ENCODE peak calls at places on chromosome 2, in eight cellular contexts. Q is left ventricle myocardium inferior, I is fibroblast of pulmonary artery, N is HL-60, T is GM06990, X is activated B cell treated with CpG ODN at 0.5 μM for 24 hours, C is progenitor cell of endocrine pancreas, J is cardiac fibroblast. D is an unnamed sample.

GRCh38 chr2:241014224-241014623 is 15.8 kb downstream of the SNED1 start:
- DNase-seq in Q (no peak), I (no peak), N (no peak), T (no peak), X (no peak), C (peak), J (no peak), D (no peak)

GRCh38 chr2:197946562-197946961 is 142.2 kb downstream of the PLCL1 start:
- DNase-seq in Q (no peak), I (peak), N (no peak), T (no peak), X (no peak), C (no peak), J (peak), D (no peak)

GRCh38 chr2:98852903-98853302 is 83.1 kb downstream of the CRACDL start:
- DNase-seq in Q (no peak), I (no peak), N (no peak), T (no peak), X (no peak), C (no peak), J (no peak), D (no peak)

GRCh38 chr2:95318431-95319220 is 21.5 kb downstream of the KCNIP3 start:
- DNase-seq in Q (no peak), I (no peak), N (no peak), T (no peak), X (no peak), C (no peak), J (no peak), D (no peak)

GRCh38 chr2:31234690-31235503 is 945 bp downstream of the EHD3 start:
- DNase-seq in Q (no peak), I (no peak), N (no peak), T (no peak), X (no peak), C (no peak), J (no peak), D (no peak)

GRCh38 chr2:17878222-17879136 is at the start of gene KCNS3:
- DNase-seq in Q (peak), I (peak), N (no peak), T (peak), X (peak), C (peak), J (peak), D (peak)

GRCh38 chr2:138829326-138829725 is 49.1 kb upstream of the NXPH2 start:
- DNase-seq in Q (no peak), I (peak), N (peak), T (no peak), X (no peak), C (peak), J (peak), D (peak)

GRCh38 chr2:62194558-62195420 is 1.1 kb upstream of the B3GNT2 start:
- DNase-seq in Q (no peak), I (no peak), N (no peak), T (peak), X (no peak), C (no peak), J (no peak), D (no peak)

GRCh38 chr2:196200557-196200956 is 29.2 kb upstream of the STK17B start:
- DNase-seq in Q (no peak), I (no peak), N (no peak), T (peak), X (no peak), C (no peak), J (no peak), D (no peak)

GRCh38 chr2:187079901-187080300 is 230.9 kb upstream of the ZSWIM2 start:
- DNase-seq in Q (no peak), I (no peak), N (no peak), T (no peak), X (no peak), C (no peak), J (no peak), D (no peak)

GRCh38 chr2:195343942-195344530 is 313.0 kb upstream of the SLC39A10 start:
- DNase-seq in Q (no peak), I (peak), N (no peak), T (no peak), X (no peak), C (no peak), J (peak), D (no peak)

GRCh38 chr2:105768961-105769452 is 24.3 kb downstream of the NCK2 start:
- DNase-seq in Q (no peak), I (peak), N (no peak), T (no peak), X (no peak), C (no peak), J (no peak), D (no peak)

GRCh38 chr2:27194538-27195354 is 17.1 kb upstream of the ATRAID start:
- DNase-seq in Q (no peak), I (no peak), N (no peak), T (no peak), X (no peak), C (no peak), J (no peak), D (no peak)

GRCh38 chr2:191571163-191571769 is 106.7 kb upstream of the NABP1 start:
- DNase-seq in Q (no peak), I (peak), N (peak), T (peak), X (no peak), C (no peak), J (peak), D (no peak)

GRCh38 chr2:128263902-128264331 is 54.8 kb downstream of the HS6ST1 start:
- DNase-seq in Q (no peak), I (no peak), N (no peak), T (no peak), X (no peak), C (no peak), J (no peak), D (no peak)

GRCh38 chr2:21276163-21276562 is 152.4 kb downstream of the TDRD15 start:
- DNase-seq in Q (no peak), I (no peak), N (no peak), T (no peak), X (no peak), C (no peak), J (no peak), D (no peak)

GRCh38 chr2:52475600-52475999 is 1292.0 kb upstream of the CHAC2 start:
- DNase-seq in Q (no peak), I (no peak), N (no peak), T (no peak), X (no peak), C (no peak), J (no peak), D (no peak)

GRCh38 chr2:102575888-102576287 is 43.5 kb upstream of the SLC9A2 start:
- DNase-seq in Q (no peak), I (no peak), N (no peak), T (no peak), X (no peak), C (no peak), J (no peak), D (no peak)

GRCh38 chr2:99066075-99066557 is 75.4 kb upstream of the C2orf15 start:
- DNase-seq in Q (no peak), I (peak), N (peak), T (peak), X (no peak), C (no peak), J (peak), D (peak)

GRCh38 chr2:184685999-184686841 is 87.9 kb downstream of the ZNF804A start:
- DNase-seq in Q (no peak), I (peak), N (no peak), T (no peak), X (no peak), C (no peak), J (peak), D (no peak)

GRCh38 chr2:27094353-27094984 is 7.9 kb downstream of the KHK start:
- DNase-seq in Q (no peak), I (no peak), N (no peak), T (no peak), X (no peak), C (no peak), J (no peak), D (no peak)

GRCh38 chr2:234204480-234204879 is 154.0 kb downstream of the SPP2 start:
- DNase-seq in Q (no peak), I (peak), N (no peak), T (no peak), X (no peak), C (no peak), J (peak), D (no peak)

GRCh38 chr2:26412091-26412673 is 10.5 kb downstream of the DRC1 start:
- DNase-seq in Q (no peak), I (peak), N (peak), T (peak), X (no peak), C (no peak), J (peak), D (no peak)

GRCh38 chr2:1495676-1496393 is 82.6 kb downstream of the TPO start:
- DNase-seq in Q (no peak), I (no peak), N (no peak), T (no peak), X (no peak), C (no peak), J (no peak), D (no peak)

GRCh38 chr2:211035548-211036185 is 479.3 kb downstream of the CPS1 start:
- DNase-seq in Q (no peak), I (peak), N (peak), T (no peak), X (no peak), C (no peak), J (peak), D (peak)

GRCh38 chr2:88626171-88627054 is 851 bp downstream of the EIF2AK3 start:
- DNase-seq in Q (peak), I (no peak), N (no peak), T (peak), X (peak), C (peak), J (peak), D (peak)

GRCh38 chr2:98452396-98453027 is 7.9 kb downstream of the INPP4A start:
- DNase-seq in Q (no peak), I (no peak), N (no peak), T (no peak), X (no peak), C (no peak), J (no peak), D (no peak)

GRCh38 chr2:26900831-26901321 is 52.9 kb downstream of the DPYSL5 start:
- DNase-seq in Q (no peak), I (no peak), N (no peak), T (no peak), X (no peak), C (no peak), J (no peak), D (no peak)

GRCh38 chr2:79982445-79982844 is 322.1 kb downstream of the LRRTM1 start:
- DNase-seq in Q (no peak), I (no peak), N (peak), T (no peak), X (no peak), C (no peak), J (no peak), D (peak)

GRCh38 chr2:96143231-96143847 is 1.9 kb downstream of the DUSP2 start:
- DNase-seq in Q (no peak), I (no peak), N (no peak), T (no peak), X (peak), C (no peak), J (no peak), D (no peak)

GRCh38 chr2:133871810-133872209 is 303.5 kb upstream of the NCKAP5 start:
- DNase-seq in Q (no peak), I (no peak), N (no peak), T (no peak), X (no peak), C (no peak), J (no peak), D (no peak)

GRCh38 chr2:137237055-137237454 is 471.7 kb downstream of the THSD7B start:
- DNase-seq in Q (no peak), I (peak), N (no peak), T (no peak), X (no peak), C (no peak), J (peak), D (no peak)

DNA sequence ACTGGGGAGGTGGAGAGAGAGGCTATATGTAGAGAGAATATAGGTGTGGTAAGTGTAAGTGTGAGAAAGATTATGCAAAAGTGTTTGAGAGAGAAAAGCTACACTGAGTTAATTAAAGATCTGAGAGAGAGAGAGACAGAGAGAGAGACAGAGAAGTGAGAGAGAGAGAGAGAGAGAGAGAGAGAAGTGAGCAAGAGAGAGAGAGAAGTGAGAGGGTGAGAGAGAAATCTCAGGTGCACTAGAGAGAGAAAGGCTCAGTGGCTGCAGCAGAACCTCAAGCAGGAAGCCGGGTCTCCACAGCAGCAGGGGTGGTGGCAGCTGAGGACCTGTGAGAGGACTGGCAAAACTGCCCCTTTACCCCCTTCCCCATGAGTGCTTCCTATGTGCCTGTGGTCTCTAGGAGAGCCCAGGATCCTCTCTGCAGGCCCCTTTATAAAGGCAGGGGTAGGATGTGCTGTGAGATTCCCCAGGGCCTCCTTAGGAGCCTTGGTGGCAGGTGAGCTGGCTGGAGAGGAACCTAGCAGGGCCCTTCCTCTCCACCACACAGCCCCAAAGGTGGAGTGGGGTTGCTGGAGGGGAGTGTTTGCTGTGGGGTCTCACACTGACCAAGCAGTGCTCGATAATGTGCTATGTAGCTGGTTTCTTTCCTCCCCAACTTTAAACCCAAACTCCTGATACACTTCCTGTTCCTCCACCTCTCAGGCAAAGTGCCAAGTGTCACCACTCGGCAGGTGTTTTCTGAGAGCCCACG is 52.6 kb downstream of the SLC4A5 start:
- DNase-seq in Q (no peak), I (no peak), N (no peak), T (peak), X (peak), C (no peak), J (no peak), D (no peak)
- TF ChIP-seq CTCF in Q (no peak), I (no peak), N (no peak), T (no peak), X (no peak), C (no peak), J (no peak), D (no peak)

DNA sequence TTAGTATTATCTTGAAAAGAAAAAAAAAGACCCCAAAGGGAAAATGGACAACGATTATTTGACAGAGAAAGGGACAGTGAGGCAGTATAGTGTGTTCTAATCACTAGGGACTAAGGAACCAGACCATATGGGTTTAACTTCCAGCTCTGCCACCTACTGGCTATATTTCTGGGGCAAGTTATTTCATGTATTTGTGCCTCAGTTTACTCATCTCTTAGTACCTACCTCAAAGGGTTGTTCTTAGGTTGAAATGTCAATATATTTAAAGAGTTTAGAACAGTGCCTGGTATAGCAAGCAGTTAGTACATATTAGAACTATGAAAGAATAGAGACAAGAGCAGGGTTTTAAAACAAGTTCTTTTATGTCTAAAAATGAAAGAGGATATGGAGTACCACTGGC is 42.7 kb downstream of the PRKD3 start:
- DNase-seq in Q (no peak), I (no peak), N (no peak), T (no peak), X (no peak), C (no peak), J (no peak), D (no peak)
- TF ChIP-seq CTCF in Q (no peak), I (no peak), N (no peak), T (peak), X (no peak), C (no peak), J (peak), D (no peak)

DNA sequence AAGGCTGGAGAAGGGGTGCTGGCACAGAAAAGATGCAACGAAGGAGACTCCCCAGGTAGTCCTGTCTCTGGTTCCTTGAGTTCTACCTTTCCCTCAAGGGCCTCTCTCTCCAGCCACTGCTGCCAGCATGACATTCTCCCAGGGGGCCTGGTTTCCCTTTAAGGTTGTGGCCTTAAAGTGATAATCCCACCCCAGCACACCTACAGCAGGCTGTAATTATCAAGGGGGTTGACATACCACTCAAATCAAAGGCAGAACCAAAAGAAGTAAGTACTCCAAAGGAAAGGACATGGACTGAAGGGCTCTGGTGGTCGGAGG is 127.4 kb upstream of the MSH6 start:
- DNase-seq in Q (no peak), I (no peak), N (no peak), T (no peak), X (no peak), C (no peak), J (no peak), D (no peak)
- TF ChIP-seq CTCF in Q (no peak), I (no peak), N (no peak), T (no peak), X (no peak), C (no peak), J (no peak), D (no peak)

DNA sequence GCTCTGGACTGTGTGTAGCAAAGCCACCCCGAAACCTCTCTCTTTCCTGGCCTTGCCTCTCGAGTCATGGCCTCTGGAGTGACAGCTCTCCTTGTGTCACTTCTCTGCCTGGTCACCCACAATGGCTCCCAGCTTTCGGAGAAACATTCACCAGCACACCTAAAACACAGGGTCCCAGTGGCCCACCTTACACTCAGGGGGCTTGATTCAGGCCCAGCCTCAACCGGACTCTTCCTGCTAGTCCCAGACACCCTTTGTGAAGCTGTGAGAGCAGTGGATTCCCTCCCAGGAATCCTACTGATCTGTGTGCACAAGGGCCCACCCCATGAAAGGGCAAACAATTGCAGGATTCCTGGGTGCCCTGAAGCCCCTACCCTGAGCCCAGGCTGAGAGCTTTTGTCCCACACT is 137.2 kb upstream of the HAAO start:
- DNase-seq in Q (no peak), I (no peak), N (no peak), T (no peak), X (no peak), C (no peak), J (no peak), D (no peak)
- TF ChIP-seq CTCF in Q (no peak), I (no peak), N (no peak), T (no peak), X (no peak), C (no peak), J (no peak), D (no peak)

DNA sequence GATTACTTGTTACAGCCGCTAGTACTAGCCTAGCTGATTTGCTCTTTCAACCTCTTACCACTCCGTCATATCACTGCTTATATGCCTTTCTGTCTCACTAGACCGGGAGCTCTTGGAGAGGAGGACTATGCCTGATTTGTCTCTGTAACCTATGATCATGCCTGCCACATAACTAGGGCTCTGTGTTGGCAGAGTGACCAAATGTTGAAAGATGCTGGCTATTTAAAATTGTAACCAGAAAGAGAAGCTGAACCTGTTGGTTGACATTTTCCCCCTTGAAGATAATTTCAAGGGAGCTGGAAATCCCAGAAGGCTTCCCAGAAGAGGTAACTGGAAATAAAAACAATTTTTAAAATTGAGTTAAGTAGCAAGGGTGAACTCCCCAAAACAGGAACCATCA is 124.1 kb upstream of the MYCN start:
- DNase-seq in Q (no peak), I (no peak), N (no peak), T (no peak), X (no peak), C (no peak), J (no peak), D (no peak)
- TF ChIP-seq CTCF in Q (no peak), I (no peak), N (no peak), T (no peak), X (no peak), C (no peak), J (no peak), D (no peak)

GRCh38 chr2:47345584-47345913 is 57.4 kb upstream of the MSH2 start:
- DNase-seq in Q (no peak), I (no peak), N (no peak), T (no peak), X (no peak), C (no peak), J (no peak), D (no peak)

GRCh38 chr2:47336259-47337238 is 66.4 kb upstream of the MSH2 start:
- DNase-seq in Q (no peak), I (no peak), N (peak), T (peak), X (no peak), C (no peak), J (no peak), D (no peak)

GRCh38 chr2:47344890-47345583 is 57.9 kb upstream of the MSH2 start:
- DNase-seq in Q (peak), I (peak), N (no peak), T (no peak), X (no peak), C (peak), J (peak), D (peak)

GRCh38 chr2:47334356-47335136 is 68.4 kb upstream of the MSH2 start:
- DNase-seq in Q (no peak), I (no peak), N (no peak), T (peak), X (no peak), C (no peak), J (no peak), D (peak)

DNA sequence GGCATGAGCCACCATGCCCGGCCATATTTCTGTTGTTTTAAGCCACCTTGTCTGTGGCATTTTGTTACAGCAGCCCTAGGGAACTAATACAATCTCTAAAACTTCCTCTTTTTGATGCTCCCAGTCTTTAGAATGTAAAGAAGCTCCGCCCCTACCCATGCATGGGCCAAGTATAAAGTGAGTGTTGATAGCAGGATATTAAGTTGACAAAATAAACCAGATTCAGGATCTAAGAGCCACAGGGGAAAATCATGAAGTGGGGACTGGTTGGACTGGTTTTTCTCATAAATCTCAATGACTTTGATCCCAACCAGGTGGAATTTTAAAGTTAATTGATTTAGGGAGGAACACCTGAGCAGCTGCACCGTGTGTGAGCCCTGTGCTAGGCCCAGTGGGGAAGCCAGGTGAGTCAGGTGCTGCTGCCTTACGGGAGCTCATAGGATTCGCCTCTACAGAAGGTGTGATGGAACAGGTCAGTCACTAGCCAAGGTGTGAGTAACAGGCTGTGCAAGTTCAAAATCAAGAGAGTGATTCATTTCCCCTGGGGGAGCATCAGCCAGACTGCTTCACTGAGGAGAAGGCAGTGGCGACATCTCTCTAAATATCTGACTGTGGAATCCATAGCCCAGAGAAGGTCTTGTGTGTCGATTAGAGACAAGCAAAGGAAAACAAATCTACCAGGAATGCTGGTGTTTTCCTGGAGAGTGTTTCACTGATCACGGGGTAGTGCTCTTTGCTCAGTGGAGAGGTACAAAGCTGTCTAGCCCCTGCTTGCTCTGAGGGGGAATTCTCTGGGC is 63.0 kb upstream of the MSH2 start:
- DNase-seq in Q (no peak), I (peak), N (peak), T (no peak), X (no peak), C (no peak), J (no peak), D (no peak)
- TF ChIP-seq CTCF in Q (no peak), I (no peak), N (no peak), T (no peak), X (no peak), C (no peak), J (no peak), D (no peak)